ENCODE peak calls at places on chromosomes 11 and 22, in four cellular contexts. One of them, this sample, is unnamed.

GRCh38 chr11:126284829-126285228 is 1.9 kb downstream of the TIRAP start:
- DNase-seq in spleen: no peak
- DNase-seq in lung: peak
- DNase-seq in effector memory CD4-positive, alpha-beta T cell: peak
- DNase-seq in this sample: no peak

GRCh38 chr11:127994736-127995135 is 592.6 kb downstream of the ETS1 start:
- DNase-seq in spleen: no peak
- DNase-seq in lung: no peak
- DNase-seq in effector memory CD4-positive, alpha-beta T cell: no peak
- DNase-seq in this sample: no peak

GRCh38 chr11:131692151-131692550 is 321.7 kb downstream of the NTM start:
- DNase-seq in spleen: no peak
- DNase-seq in lung: no peak
- DNase-seq in effector memory CD4-positive, alpha-beta T cell: no peak
- DNase-seq in this sample: no peak

GRCh38 chr11:12785901-12786300 is 111.7 kb downstream of the TEAD1 start:
- DNase-seq in spleen: no peak
- DNase-seq in lung: no peak
- DNase-seq in effector memory CD4-positive, alpha-beta T cell: no peak
- DNase-seq in this sample: no peak

GRCh38 chr22:49093192-49093880 is 734.3 kb downstream of the BRD1 start:
- DNase-seq in spleen: peak
- DNase-seq in lung: no peak
- DNase-seq in effector memory CD4-positive, alpha-beta T cell: no peak
- DNase-seq in this sample: no peak

GRCh38 chr11:62245271-62245753 is 3.3 kb downstream of the SCGB1D2 start:
- DNase-seq in spleen: no peak
- DNase-seq in lung: no peak
- DNase-seq in effector memory CD4-positive, alpha-beta T cell: no peak
- DNase-seq in this sample: no peak

GRCh38 chr11:74332272-74332671 is 20.8 kb upstream of the P4HA3 start:
- DNase-seq in spleen: no peak
- DNase-seq in lung: no peak
- DNase-seq in effector memory CD4-positive, alpha-beta T cell: no peak
- DNase-seq in this sample: no peak

GRCh38 chr11:12973529-12974181 is 35.5 kb upstream of the RASSF10 start:
- DNase-seq in spleen: no peak
- DNase-seq in lung: no peak
- DNase-seq in effector memory CD4-positive, alpha-beta T cell: no peak
- DNase-seq in this sample: no peak

GRCh38 chr11:112520293-112520692 is 259.6 kb upstream of the PLET1 start:
- DNase-seq in spleen: no peak
- DNase-seq in lung: no peak
- DNase-seq in effector memory CD4-positive, alpha-beta T cell: no peak
- DNase-seq in this sample: no peak

GRCh38 chr11:67371549-67372231 is 1.7 kb downstream of the CLCF1 start:
- DNase-seq in spleen: peak
- DNase-seq in lung: no peak
- DNase-seq in effector memory CD4-positive, alpha-beta T cell: no peak
- DNase-seq in this sample: no peak

GRCh38 chr11:69358398-69359080 is 64.6 kb downstream of the MYEOV start:
- DNase-seq in spleen: no peak
- DNase-seq in lung: peak
- DNase-seq in effector memory CD4-positive, alpha-beta T cell: no peak
- DNase-seq in this sample: no peak

GRCh38 chr22:36456459-36456835 is 25.0 kb downstream of the TXN2 start:
- DNase-seq in spleen: no peak
- DNase-seq in lung: no peak
- DNase-seq in effector memory CD4-positive, alpha-beta T cell: no peak
- DNase-seq in this sample: no peak

GRCh38 chr11:15692739-15693138 is 578.0 kb downstream of the INSC start:
- DNase-seq in spleen: no peak
- DNase-seq in lung: no peak
- DNase-seq in effector memory CD4-positive, alpha-beta T cell: no peak
- DNase-seq in this sample: no peak

GRCh38 chr11:133903875-133904817 is 52.6 kb downstream of the IGSF9B start:
- DNase-seq in spleen: peak
- DNase-seq in lung: no peak
- DNase-seq in effector memory CD4-positive, alpha-beta T cell: no peak
- DNase-seq in this sample: no peak

GRCh38 chr11:86222081-86222480 is 22.5 kb upstream of the EED start:
- DNase-seq in spleen: no peak
- DNase-seq in lung: no peak
- DNase-seq in effector memory CD4-positive, alpha-beta T cell: no peak
- DNase-seq in this sample: no peak

GRCh38 chr11:10998674-10999073 is 140.8 kb upstream of the ZBED5 start:
- DNase-seq in spleen: no peak
- DNase-seq in lung: no peak
- DNase-seq in effector memory CD4-positive, alpha-beta T cell: no peak
- DNase-seq in this sample: no peak

GRCh38 chr11:85725510-85726258 is 39.7 kb upstream of the CCDC89 start:
- DNase-seq in spleen: no peak
- DNase-seq in lung: no peak
- DNase-seq in effector memory CD4-positive, alpha-beta T cell: no peak
- DNase-seq in this sample: no peak

GRCh38 chr11:72354356-72355115 is 79.8 kb downstream of the CLPB start:
- DNase-seq in spleen: no peak
- DNase-seq in lung: no peak
- DNase-seq in effector memory CD4-positive, alpha-beta T cell: no peak
- DNase-seq in this sample: no peak

GRCh38 chr11:46743693-46744339 is 24.8 kb downstream of the F2 start:
- DNase-seq in spleen: peak
- DNase-seq in lung: no peak
- DNase-seq in effector memory CD4-positive, alpha-beta T cell: no peak
- DNase-seq in this sample: no peak

GRCh38 chr22:20600137-20600673 is 92.8 kb downstream of the MED15 start:
- DNase-seq in spleen: no peak
- DNase-seq in lung: no peak
- DNase-seq in effector memory CD4-positive, alpha-beta T cell: no peak
- DNase-seq in this sample: no peak

GRCh38 chr22:50248192-50249084 is 2.6 kb downstream of the HDAC10 start:
- DNase-seq in spleen: no peak
- DNase-seq in lung: no peak
- DNase-seq in effector memory CD4-positive, alpha-beta T cell: no peak
- DNase-seq in this sample: no peak

GRCh38 chr22:47583959-47584562 is 821.6 kb downstream of the TBC1D22A start:
- DNase-seq in spleen: no peak
- DNase-seq in lung: no peak
- DNase-seq in effector memory CD4-positive, alpha-beta T cell: no peak
- DNase-seq in this sample: no peak

GRCh38 chr22:47586946-47587345 is 824.5 kb downstream of the TBC1D22A start:
- DNase-seq in spleen: no peak
- DNase-seq in lung: no peak
- DNase-seq in effector memory CD4-positive, alpha-beta T cell: no peak
- DNase-seq in this sample: no peak

GRCh38 chr22:47587361-47587760 is 824.9 kb downstream of the TBC1D22A start:
- DNase-seq in spleen: no peak
- DNase-seq in lung: no peak
- DNase-seq in effector memory CD4-positive, alpha-beta T cell: no peak
- DNase-seq in this sample: no peak

GRCh38 chr22:47586038-47586437 is 823.6 kb downstream of the TBC1D22A start:
- DNase-seq in spleen: no peak
- DNase-seq in lung: no peak
- DNase-seq in effector memory CD4-positive, alpha-beta T cell: no peak
- DNase-seq in this sample: no peak

GRCh38 chr22:47582067-47582466 is 819.6 kb downstream of the TBC1D22A start:
- DNase-seq in spleen: no peak
- DNase-seq in lung: no peak
- DNase-seq in effector memory CD4-positive, alpha-beta T cell: no peak
- DNase-seq in this sample: no peak
- H3K4me3 ChIP-seq in spleen: no peak
- H3K4me3 ChIP-seq in lung: no peak
- H3K4me3 ChIP-seq in effector memory CD4-positive, alpha-beta T cell: no peak
- H3K4me3 ChIP-seq in this sample: no peak

GRCh38 chr11:76701701-76702100 is 31.2 kb upstream of the LRRC32 start:
- DNase-seq in spleen: peak
- DNase-seq in lung: no peak
- DNase-seq in effector memory CD4-positive, alpha-beta T cell: no peak
- DNase-seq in this sample: no peak

GRCh38 chr11:76702378-76703128 is 32.0 kb upstream of the LRRC32 start:
- DNase-seq in spleen: no peak
- DNase-seq in lung: no peak
- DNase-seq in effector memory CD4-positive, alpha-beta T cell: no peak
- DNase-seq in this sample: no peak

GRCh38 chr11:76698321-76699043 is 27.9 kb upstream of the LRRC32 start:
- DNase-seq in spleen: no peak
- DNase-seq in lung: no peak
- DNase-seq in effector memory CD4-positive, alpha-beta T cell: no peak
- DNase-seq in this sample: no peak

GRCh38 chr11:76699461-76700091 is 29.0 kb upstream of the LRRC32 start:
- DNase-seq in spleen: no peak
- DNase-seq in lung: no peak
- DNase-seq in effector memory CD4-positive, alpha-beta T cell: no peak
- DNase-seq in this sample: no peak

GRCh38 chr11:76700177-76701100 is 29.9 kb upstream of the LRRC32 start:
- DNase-seq in spleen: peak
- DNase-seq in lung: peak
- DNase-seq in effector memory CD4-positive, alpha-beta T cell: no peak
- DNase-seq in this sample: no peak
- H3K4me3 ChIP-seq in spleen: no peak
- H3K4me3 ChIP-seq in lung: no peak
- H3K4me3 ChIP-seq in effector memory CD4-positive, alpha-beta T cell: no peak
- H3K4me3 ChIP-seq in this sample: no peak

GRCh38 chr22:29002603-29003002 is 59.0 kb downstream of the C22orf31 start:
- DNase-seq in spleen: no peak
- DNase-seq in lung: no peak
- DNase-seq in effector memory CD4-positive, alpha-beta T cell: no peak
- DNase-seq in this sample: no peak

GRCh38 chr22:28998681-28999080 is 63.0 kb downstream of the C22orf31 start:
- DNase-seq in spleen: no peak
- DNase-seq in lung: no peak
- DNase-seq in effector memory CD4-positive, alpha-beta T cell: no peak
- DNase-seq in this sample: no peak

GRCh38 chr22:28999510-29000224 is 62.0 kb downstream of the C22orf31 start:
- DNase-seq in spleen: no peak
- DNase-seq in lung: no peak
- DNase-seq in effector memory CD4-positive, alpha-beta T cell: no peak
- DNase-seq in this sample: no peak

GRCh38 chr22:29000225-29000556 is 61.4 kb downstream of the C22orf31 start:
- DNase-seq in spleen: no peak
- DNase-seq in lung: no peak
- DNase-seq in effector memory CD4-positive, alpha-beta T cell: no peak
- DNase-seq in this sample: no peak

DNA sequence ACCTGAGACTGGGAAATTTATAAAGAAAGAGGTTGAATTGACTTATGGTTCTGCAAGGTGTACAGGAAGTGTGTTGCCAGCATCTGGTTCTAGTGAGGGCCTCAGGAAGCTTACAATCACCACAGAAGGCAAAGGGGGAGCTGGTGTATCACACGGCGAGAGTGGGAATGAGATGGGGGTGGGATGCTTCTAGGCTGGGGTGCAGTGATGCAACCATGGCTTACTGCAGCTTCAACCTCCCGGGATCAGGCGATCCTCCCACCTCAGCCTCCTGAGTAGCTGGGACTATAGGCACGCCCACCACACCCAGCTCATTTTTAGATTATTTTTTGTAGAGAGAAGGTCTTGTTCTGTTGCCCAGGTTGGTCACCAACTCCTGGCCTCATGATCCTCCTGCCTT is 61.0 kb downstream of the C22orf31 start:
- DNase-seq in spleen: no peak
- DNase-seq in lung: no peak
- DNase-seq in effector memory CD4-positive, alpha-beta T cell: no peak
- DNase-seq in this sample: no peak
- H3K4me3 ChIP-seq in spleen: no peak
- H3K4me3 ChIP-seq in lung: no peak
- H3K4me3 ChIP-seq in effector memory CD4-positive, alpha-beta T cell: no peak
- H3K4me3 ChIP-seq in this sample: no peak

DNA sequence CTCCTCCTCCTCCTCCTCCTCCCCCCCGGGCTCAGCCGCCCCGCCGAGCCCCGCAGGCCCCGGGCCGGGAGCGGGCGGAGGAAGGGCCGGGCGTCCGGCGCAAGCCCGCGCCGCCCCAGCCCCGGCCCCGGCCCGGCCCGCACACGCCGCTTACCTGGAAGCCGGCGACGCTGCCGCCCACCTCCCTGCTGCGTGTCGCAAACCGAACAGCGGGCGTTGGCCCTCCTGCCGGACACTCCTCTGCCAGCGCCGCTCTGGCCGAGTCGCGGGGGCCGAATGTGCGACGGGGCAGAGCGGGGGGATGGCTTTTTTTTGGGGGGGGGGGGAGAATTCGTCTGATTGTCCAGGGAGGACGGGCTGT is 1.1 kb downstream of the IGF2 start:
- DNase-seq in spleen: no peak
- DNase-seq in lung: no peak
- DNase-seq in effector memory CD4-positive, alpha-beta T cell: no peak
- DNase-seq in this sample: peak
- H3K4me3 ChIP-seq in spleen: peak
- H3K4me3 ChIP-seq in lung: no peak
- H3K4me3 ChIP-seq in effector memory CD4-positive, alpha-beta T cell: peak
- H3K4me3 ChIP-seq in this sample: peak

GRCh38 chr22:37627091-37627490 is 12.4 kb upstream of the SH3BP1 start:
- DNase-seq in spleen: no peak
- DNase-seq in lung: no peak
- DNase-seq in effector memory CD4-positive, alpha-beta T cell: no peak
- DNase-seq in this sample: no peak
- H3K4me3 ChIP-seq in spleen: no peak
- H3K4me3 ChIP-seq in lung: no peak
- H3K4me3 ChIP-seq in effector memory CD4-positive, alpha-beta T cell: no peak
- H3K4me3 ChIP-seq in this sample: no peak

GRCh38 chr22:38303974-38304373 is 13.3 kb downstream of the CSNK1E start:
- DNase-seq in spleen: no peak
- DNase-seq in lung: no peak
- DNase-seq in effector memory CD4-positive, alpha-beta T cell: no peak
- DNase-seq in this sample: no peak
- H3K4me3 ChIP-seq in spleen: no peak
- H3K4me3 ChIP-seq in lung: no peak
- H3K4me3 ChIP-seq in effector memory CD4-positive, alpha-beta T cell: no peak
- H3K4me3 ChIP-seq in this sample: no peak